ENCODE peak calls at places on chromosomes 1 and 21, in five cellular contexts. Y is effector memory CD4-positive, alpha-beta T cell; J is G401; U is SJSA1; S is ecto neural progenitor cell. R is an unnamed sample.

GRCh38 chr1:192831706-192832355 is 23.0 kb downstream of the RGS2 start:
- DNase-seq in Y (no peak), J (no peak), U (no peak), S (no peak), R (peak)

GRCh38 chr1:60280764-60281278 is 207.3 kb upstream of the C1orf87 start:
- DNase-seq in Y (no peak), J (peak), U (no peak), S (no peak), R (no peak)

GRCh38 chr1:161223805-161224694 is 622 bp upstream of the APOA2 start:
- DNase-seq in Y (no peak), J (no peak), U (no peak), S (no peak), R (no peak)

GRCh38 chr21:28521932-28522826 is 470.5 kb downstream of the LTN1 start:
- DNase-seq in Y (no peak), J (peak), U (no peak), S (no peak), R (peak)

GRCh38 chr1:48657413-48657812 is 119.3 kb downstream of the BEND5 start:
- DNase-seq in Y (no peak), J (no peak), U (no peak), S (no peak), R (no peak)

GRCh38 chr1:169078163-169078883 is 28.2 kb upstream of the ATP1B1 start:
- DNase-seq in Y (no peak), J (no peak), U (no peak), S (no peak), R (no peak)

GRCh38 chr1:44292641-44293040 is 62.4 kb downstream of the ERI3 start:
- DNase-seq in Y (no peak), J (no peak), U (no peak), S (no peak), R (no peak)

GRCh38 chr1:30539856-30540243 is 183.5 kb downstream of the MATN1 start:
- DNase-seq in Y (no peak), J (no peak), U (no peak), S (no peak), R (no peak)

GRCh38 chr1:197521118-197521739 is 253.2 kb downstream of the CRB1 start:
- DNase-seq in Y (no peak), J (peak), U (no peak), S (no peak), R (no peak)

GRCh38 chr1:83813571-83813970 is 185.4 kb downstream of the TTLL7 start:
- DNase-seq in Y (no peak), J (peak), U (no peak), S (no peak), R (no peak)